ENCODE peak calls at places on chromosomes 6 and 20, in five cellular contexts. H is breast epithelium, F is heart left ventricle, D is lower leg skin, R is IMR-90. G is an unnamed sample.

GRCh38 chr20:54535045-54535444 is 59.7 kb downstream of the DOK5 start:
- DNase-seq in H (peak), F (no peak), D (no peak), R (no peak), G (no peak)

GRCh38 chr20:44901972-44902371 is 7.9 kb upstream of the PABPC1L start:
- DNase-seq in H (no peak), F (no peak), D (no peak), R (peak), G (peak)

GRCh38 chr6:72140795-72141194 is 254.4 kb downstream of the RIMS1 start:
- DNase-seq in H (no peak), F (no peak), D (no peak), R (peak), G (no peak)

GRCh38 chr6:11430036-11430435 is 107.5 kb upstream of the TMEM170B start:
- DNase-seq in H (no peak), F (no peak), D (no peak), R (no peak), G (no peak)

GRCh38 chr6:88629838-88630462 is 333.5 kb downstream of the RNGTT start:
- DNase-seq in H (no peak), F (no peak), D (no peak), R (no peak), G (no peak)

GRCh38 chr20:49207071-49207470 is 12.1 kb upstream of the DDX27 start:
- DNase-seq in H (no peak), F (no peak), D (no peak), R (no peak), G (no peak)

GRCh38 chr20:62567246-62568044 is 74.9 kb upstream of the SLCO4A1 start:
- DNase-seq in H (no peak), F (no peak), D (no peak), R (no peak), G (no peak)

GRCh38 chr6:80457044-80457933 is 350.8 kb downstream of the BCKDHB start:
- DNase-seq in H (peak), F (peak), D (peak), R (peak), G (peak)

GRCh38 chr6:158758941-158759479 is 60.2 kb downstream of the EZR start:
- DNase-seq in H (no peak), F (no peak), D (peak), R (no peak), G (no peak)

GRCh38 chr6:37643851-37644672 is 53.6 kb downstream of the MDGA1 start:
- DNase-seq in H (no peak), F (no peak), D (no peak), R (peak), G (no peak)

GRCh38 chr6:168496139-168496840 is 55.3 kb downstream of the SMOC2 start:
- DNase-seq in H (no peak), F (no peak), D (no peak), R (no peak), G (no peak)

GRCh38 chr6:19454999-19455392 is 382.2 kb upstream of the ID4 start:
- DNase-seq in H (no peak), F (no peak), D (no peak), R (no peak), G (no peak)

GRCh38 chr20:41587523-41587922 is 30.7 kb downstream of the CHD6 start:
- DNase-seq in H (no peak), F (no peak), D (no peak), R (no peak), G (no peak)

GRCh38 chr6:150894935-150895686 is 29.6 kb downstream of the MTHFD1L start:
- DNase-seq in H (no peak), F (peak), D (peak), R (peak), G (no peak)

GRCh38 chr6:105344971-105345370 is 57.9 kb downstream of the PREP start:
- DNase-seq in H (no peak), F (no peak), D (no peak), R (no peak), G (no peak)

DNA sequence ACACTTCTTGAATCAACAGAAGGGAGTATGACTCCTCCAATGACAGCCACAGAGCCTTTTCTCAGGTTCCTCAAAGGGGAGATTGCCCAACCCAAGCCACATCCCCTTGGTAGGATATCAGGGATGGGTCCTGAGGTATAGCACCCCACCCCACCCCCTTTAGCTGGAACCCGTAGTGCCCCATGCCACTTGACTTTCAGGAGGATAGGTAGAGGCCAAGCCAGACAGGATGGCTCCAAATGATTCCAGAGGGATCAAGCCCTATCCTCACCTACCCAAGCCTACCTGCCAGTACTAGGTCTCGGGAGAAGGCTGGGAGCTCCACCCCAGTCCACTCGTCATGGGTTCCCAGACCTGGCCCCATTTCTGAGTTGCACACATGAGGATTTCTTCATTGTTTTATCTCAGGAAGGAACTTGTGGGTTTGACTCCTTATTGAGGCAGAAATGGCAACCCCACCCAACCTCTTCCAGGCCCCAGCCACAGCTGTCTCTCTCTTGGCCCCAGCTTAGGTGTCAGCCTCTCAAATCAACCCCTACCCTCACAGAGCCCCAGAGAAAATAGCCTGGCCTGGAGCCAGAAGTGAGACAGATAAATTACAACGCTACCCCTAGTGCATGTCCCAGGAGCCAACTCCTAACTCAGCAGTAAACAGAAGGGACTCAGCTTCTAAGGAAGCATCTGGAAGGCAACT is 3.6 kb downstream of the CCND3 start:
- DNase-seq in H (no peak), F (peak), D (no peak), R (no peak), G (no peak)
- TF ChIP-seq POLR2A in H (no peak), F (no peak), D (no peak), R (no peak), G (no peak)

GRCh38 chr6:134381926-134382325 is 64.0 kb upstream of the SGK1 start:
- DNase-seq in H (no peak), F (no peak), D (no peak), R (no peak), G (no peak)

GRCh38 chr6:134379599-134379998 is 61.7 kb upstream of the SGK1 start:
- DNase-seq in H (no peak), F (no peak), D (no peak), R (no peak), G (no peak)

GRCh38 chr6:134376785-134377184 is 58.9 kb upstream of the SGK1 start:
- DNase-seq in H (no peak), F (no peak), D (no peak), R (no peak), G (no peak)

GRCh38 chr6:134375199-134375598 is 57.3 kb upstream of the SGK1 start:
- DNase-seq in H (no peak), F (no peak), D (no peak), R (no peak), G (no peak)

GRCh38 chr6:134379086-134379485 is 61.2 kb upstream of the SGK1 start:
- DNase-seq in H (peak), F (no peak), D (no peak), R (no peak), G (no peak)
- TF ChIP-seq POLR2A in H (no peak), F (no peak), D (no peak), R (no peak), G (no peak)

DNA sequence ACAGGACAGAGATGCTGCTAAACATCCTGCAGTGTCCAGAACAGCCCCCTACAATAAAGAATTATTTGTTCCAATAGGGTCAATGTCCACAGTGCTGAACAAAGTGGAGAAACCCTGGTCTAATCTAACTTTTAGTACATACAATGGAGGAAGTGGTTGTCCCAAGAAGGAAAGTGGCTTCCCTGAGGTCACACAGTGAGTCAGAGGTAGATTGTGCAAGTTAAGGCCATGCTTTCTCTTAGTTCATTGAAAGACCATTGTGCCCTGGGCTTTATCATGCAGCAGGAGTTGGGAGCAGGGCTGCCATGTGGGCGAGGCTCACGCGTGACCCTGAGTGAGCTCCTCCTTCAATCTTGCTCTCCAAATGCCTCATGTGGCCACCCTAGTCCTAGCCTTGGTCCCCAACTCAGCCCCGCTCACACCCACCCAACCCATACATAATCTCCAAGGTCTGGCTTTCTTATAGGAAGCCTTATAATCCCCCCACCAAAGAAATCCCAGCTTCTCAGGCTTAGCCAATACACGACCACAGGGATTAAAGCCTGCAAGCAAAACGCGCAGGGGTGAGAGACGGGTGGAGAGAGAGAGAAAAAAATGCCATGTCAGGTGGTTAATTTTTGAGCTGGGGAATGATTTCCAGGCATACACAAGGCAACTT is 19.9 kb downstream of the SLC13A3 start:
- DNase-seq in H (peak), F (no peak), D (peak), R (peak), G (no peak)
- TF ChIP-seq POLR2A in H (no peak), F (no peak), D (no peak), R (no peak), G (no peak)

GRCh38 chr6:36195471-36196048 is 984 bp upstream of the BRPF3 start:
- DNase-seq in H (no peak), F (no peak), D (no peak), R (no peak), G (no peak)

GRCh38 chr6:36197739-36198221 is 1.2 kb downstream of the BRPF3 start:
- DNase-seq in H (peak), F (no peak), D (peak), R (no peak), G (no peak)

GRCh38 chr6:36198986-36199385 is 2.4 kb downstream of the BRPF3 start:
- DNase-seq in H (no peak), F (no peak), D (no peak), R (no peak), G (no peak)

GRCh38 chr6:36196880-36197548 is 470 bp downstream of the BRPF3 start:
- DNase-seq in H (peak), F (peak), D (peak), R (peak), G (peak)

GRCh38 chr6:36196049-36196879 is at the start of gene BRPF3:
- DNase-seq in H (peak), F (peak), D (peak), R (peak), G (peak)
- TF ChIP-seq POLR2A in H (peak), F (no peak), D (no peak), R (peak), G (peak)

DNA sequence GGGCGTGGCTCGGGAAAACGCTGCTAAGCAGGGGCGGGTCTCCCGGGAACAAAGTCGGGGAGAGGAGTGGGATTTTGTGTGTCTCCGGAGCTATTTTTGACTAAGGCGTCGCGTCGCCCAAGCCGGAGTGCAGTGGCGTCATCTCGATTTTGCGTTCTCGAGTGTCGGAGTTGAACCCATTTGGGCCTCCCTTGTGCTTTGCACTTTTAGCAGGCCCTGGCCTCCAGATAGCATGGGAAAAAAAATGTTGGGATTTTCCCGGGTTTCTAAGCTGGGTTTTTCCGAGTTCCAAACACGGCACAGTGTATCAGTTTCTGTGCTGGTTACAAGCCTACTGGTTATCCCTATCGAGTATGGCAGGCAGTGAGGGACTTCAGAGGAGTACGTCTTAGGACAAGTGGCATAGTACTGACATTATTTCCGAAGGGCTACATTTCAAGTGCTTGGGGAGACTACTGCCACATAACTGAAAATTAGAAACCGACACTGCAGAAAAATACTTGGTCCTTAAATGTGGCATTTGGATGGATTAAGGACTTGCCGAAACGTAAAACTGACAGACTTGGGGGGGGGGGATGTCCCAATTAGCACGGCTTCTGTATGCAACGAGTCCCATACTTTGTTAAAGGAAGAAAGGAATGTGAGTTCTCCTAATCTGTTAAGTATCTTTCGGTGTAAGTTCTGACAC is 70.1 kb downstream of the HFE start:
- DNase-seq in H (peak), F (peak), D (peak), R (peak), G (no peak)
- TF ChIP-seq POLR2A in H (peak), F (no peak), D (no peak), R (no peak), G (peak)

DNA sequence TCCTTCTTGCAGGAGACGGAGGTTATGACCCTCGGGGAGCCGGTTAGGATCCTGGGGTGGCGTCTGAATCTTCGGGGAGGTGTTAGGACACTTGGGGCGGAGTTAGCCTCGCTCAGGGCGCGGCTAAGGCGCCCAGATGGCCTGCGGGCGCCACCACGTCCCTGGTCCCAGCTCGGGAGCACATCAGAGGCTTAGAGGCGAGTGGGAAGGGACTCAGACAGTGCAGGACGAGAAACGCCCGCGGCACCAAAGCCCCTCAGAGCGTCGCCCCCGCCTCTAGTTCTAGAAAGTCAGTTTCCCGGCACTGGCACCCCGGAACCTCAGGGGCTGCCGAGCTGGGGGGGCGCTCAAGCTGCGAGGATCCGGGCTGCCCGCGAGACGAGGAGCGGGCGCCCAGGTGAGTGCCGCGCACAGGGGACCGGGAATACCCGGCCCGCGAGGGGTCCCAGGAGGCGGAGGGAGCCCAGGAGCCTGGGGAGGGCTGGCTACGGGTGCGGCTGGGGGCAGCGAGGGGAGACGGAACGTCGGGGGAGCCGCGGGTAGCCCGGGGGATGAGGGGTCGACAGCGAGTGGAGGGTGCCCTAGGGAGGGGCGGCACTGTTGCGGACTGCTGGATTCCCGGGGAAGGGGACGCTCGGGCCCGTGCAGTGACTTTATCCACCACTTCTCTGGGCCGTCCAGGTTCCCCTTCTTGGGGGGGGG is at the start of gene HCK:
- DNase-seq in H (no peak), F (peak), D (peak), R (no peak), G (no peak)
- TF ChIP-seq POLR2A in H (no peak), F (no peak), D (no peak), R (no peak), G (no peak)

DNA sequence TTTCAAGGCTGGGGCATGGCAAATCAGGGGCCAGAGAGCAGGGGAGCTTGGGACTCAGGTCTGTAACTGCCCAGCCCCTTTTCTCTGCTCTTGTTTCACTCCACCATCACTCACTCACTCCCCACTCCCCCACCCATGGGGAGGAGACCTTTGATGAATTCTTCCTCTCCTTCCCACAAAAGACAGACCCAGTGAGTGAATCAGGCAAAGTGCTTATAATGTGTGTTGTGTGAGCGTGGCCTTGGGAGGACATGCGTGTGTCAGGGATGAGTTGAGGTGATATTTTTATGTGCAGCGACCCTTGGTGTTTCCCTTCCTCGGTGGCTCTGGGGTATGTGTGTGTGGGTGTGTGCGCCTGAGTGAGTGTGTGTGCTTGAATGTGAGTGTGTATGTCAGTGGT is 1.0 kb upstream of the CUL9 start:
- DNase-seq in H (no peak), F (no peak), D (no peak), R (peak), G (no peak)
- TF ChIP-seq POLR2A in H (no peak), F (no peak), D (no peak), R (no peak), G (no peak)

GRCh38 chr6:134519456-134519855 is 201.5 kb upstream of the SGK1 start:
- DNase-seq in H (no peak), F (peak), D (no peak), R (peak), G (no peak)
- TF ChIP-seq POLR2A in H (no peak), F (no peak), D (no peak), R (no peak), G (no peak)

GRCh38 chr20:742156-742555 is 26.1 kb downstream of the SLC52A3 start:
- DNase-seq in H (no peak), F (no peak), D (no peak), R (no peak), G (no peak)
- TF ChIP-seq POLR2A in H (no peak), F (no peak), D (no peak), R (no peak), G (no peak)

DNA sequence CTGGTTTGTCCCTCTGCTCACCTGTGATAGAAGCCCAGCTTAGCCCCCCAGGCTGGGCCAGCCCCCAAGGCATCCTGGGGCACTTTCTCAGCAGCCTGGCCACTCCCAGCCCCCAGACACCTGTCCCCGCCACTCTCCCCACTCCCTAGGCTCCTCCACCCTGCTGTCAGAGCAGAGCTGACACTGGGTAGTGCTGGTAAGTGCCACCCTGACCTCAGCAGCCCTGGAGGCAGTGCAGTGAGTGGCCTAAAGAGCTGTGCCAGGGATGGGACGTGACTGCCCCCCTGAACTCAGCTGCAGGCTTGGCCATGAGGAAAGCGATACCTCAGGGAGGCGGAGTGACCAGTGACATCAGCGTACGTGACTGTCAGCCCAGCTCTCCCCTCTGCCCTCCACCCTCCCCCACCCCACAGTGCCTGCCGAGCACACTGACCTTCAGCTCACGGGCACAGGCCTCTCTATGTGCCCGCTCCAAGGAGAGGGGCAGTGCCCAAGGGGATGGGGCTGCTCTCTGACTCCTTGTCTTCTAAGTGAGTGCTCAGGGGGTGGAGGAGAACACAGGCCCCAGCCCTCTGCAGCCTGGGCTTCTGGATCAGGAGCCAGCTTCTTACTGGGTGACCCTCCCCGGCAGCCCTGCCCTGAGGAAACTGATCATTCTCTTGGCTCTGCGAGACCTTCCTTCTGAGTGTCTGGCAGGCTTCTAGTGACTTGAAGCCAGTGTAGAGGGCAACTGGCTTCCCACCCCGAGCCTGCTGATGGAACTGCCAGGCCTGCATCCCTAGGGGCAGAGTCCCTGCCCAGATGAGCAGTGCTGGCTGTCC is 172.7 kb downstream of the MRPL14 start:
- DNase-seq in H (no peak), F (peak), D (no peak), R (no peak), G (no peak)
- TF ChIP-seq POLR2A in H (no peak), F (no peak), D (no peak), R (no peak), G (no peak)

G was measured in H54.